ENCODE peak calls at places on chromosomes 6 and 20, in seven cellular contexts. P, K, N, G, W, Z and C are unnamed samples.

GRCh38 chr20:32585011-32585518 is at the start of gene NOL4L:
- DNase-seq in P (no peak), K (no peak), N (no peak), G (no peak), W (no peak), Z (peak), C (no peak)

GRCh38 chr6:137874204-137875001 is 7.3 kb downstream of the TNFAIP3 start:
- DNase-seq in P (no peak), K (no peak), N (no peak), G (no peak), W (peak), Z (no peak), C (no peak)

GRCh38 chr20:51586005-51586440 is 43.5 kb upstream of the NFATC2 start:
- DNase-seq in P (no peak), K (peak), N (no peak), G (no peak), W (peak), Z (no peak), C (peak)

GRCh38 chr6:92577077-92577719 is 842.2 kb downstream of the EPHA7 start:
- DNase-seq in P (no peak), K (no peak), N (no peak), G (peak), W (no peak), Z (no peak), C (no peak)

GRCh38 chr20:6783752-6784725 is 16.6 kb downstream of the BMP2 start:
- DNase-seq in P (no peak), K (no peak), N (no peak), G (no peak), W (peak), Z (no peak), C (no peak)

GRCh38 chr20:49676581-49677291 is 36.9 kb downstream of the B4GALT5 start:
- DNase-seq in P (no peak), K (no peak), N (no peak), G (peak), W (peak), Z (no peak), C (no peak)

GRCh38 chr20:22374678-22375590 is 209.4 kb downstream of the FOXA2 start:
- DNase-seq in P (no peak), K (no peak), N (no peak), G (no peak), W (peak), Z (no peak), C (no peak)

GRCh38 chr20:10728873-10729670 is 55.3 kb upstream of the JAG1 start:
- DNase-seq in P (no peak), K (peak), N (no peak), G (no peak), W (peak), Z (no peak), C (no peak)

GRCh38 chr6:28105286-28105685 is 19.1 kb upstream of the ZSCAN16 start:
- DNase-seq in P (no peak), K (no peak), N (no peak), G (no peak), W (peak), Z (no peak), C (no peak)

GRCh38 chr6:74939309-74939708 is 266.5 kb downstream of the COL12A1 start:
- DNase-seq in P (no peak), K (no peak), N (no peak), G (no peak), W (peak), Z (no peak), C (no peak)

GRCh38 chr6:113979930-113980329 is 9.0 kb upstream of the HDAC2 start:
- DNase-seq in P (no peak), K (no peak), N (no peak), G (no peak), W (no peak), Z (no peak), C (no peak)

GRCh38 chr6:142913511-142914047 is 31.4 kb downstream of the HIVEP2 start:
- DNase-seq in P (no peak), K (no peak), N (peak), G (no peak), W (no peak), Z (no peak), C (no peak)

GRCh38 chr6:10633216-10633615 is 61.2 kb downstream of the C6orf52 start:
- DNase-seq in P (no peak), K (peak), N (no peak), G (peak), W (peak), Z (no peak), C (peak)

GRCh38 chr6:56526860-56527544 is 115.7 kb downstream of the DST start:
- DNase-seq in P (no peak), K (no peak), N (no peak), G (no peak), W (no peak), Z (no peak), C (no peak)

GRCh38 chr6:45687570-45687969 is 309.8 kb upstream of the SUPT3H start:
- DNase-seq in P (no peak), K (no peak), N (no peak), G (no peak), W (no peak), Z (no peak), C (no peak)

GRCh38 chr6:22332726-22333125 is 35.9 kb upstream of the PRL start:
- DNase-seq in P (no peak), K (no peak), N (no peak), G (no peak), W (peak), Z (no peak), C (peak)

GRCh38 chr6:78993955-78994354 is 84.1 kb downstream of the PHIP start:
- DNase-seq in P (no peak), K (no peak), N (no peak), G (no peak), W (no peak), Z (no peak), C (no peak)

GRCh38 chr6:119237177-119237715 is 112.3 kb downstream of the MAN1A1 start:
- DNase-seq in P (no peak), K (no peak), N (no peak), G (no peak), W (no peak), Z (no peak), C (no peak)

GRCh38 chr20:24242763-24243162 is 226.7 kb upstream of the SYNDIG1 start:
- DNase-seq in P (no peak), K (no peak), N (no peak), G (no peak), W (no peak), Z (no peak), C (no peak)

GRCh38 chr6:52904562-52905279 is 4.8 kb downstream of the GSTA3 start:
- DNase-seq in P (no peak), K (no peak), N (no peak), G (peak), W (no peak), Z (peak), C (no peak)
- TF ChIP-seq CTCF in P (no peak), K (peak), N (no peak), G (peak), W (peak), Z (no peak), C (peak)

GRCh38 chr20:47213960-47214359 is 142.5 kb downstream of the ZMYND8 start:
- DNase-seq in P (no peak), K (no peak), N (no peak), G (no peak), W (no peak), Z (no peak), C (no peak)
- H3K4me3 ChIP-seq in P (no peak), K (no peak), N (no peak), G (no peak), W (no peak), Z (no peak), C (no peak)

DNA sequence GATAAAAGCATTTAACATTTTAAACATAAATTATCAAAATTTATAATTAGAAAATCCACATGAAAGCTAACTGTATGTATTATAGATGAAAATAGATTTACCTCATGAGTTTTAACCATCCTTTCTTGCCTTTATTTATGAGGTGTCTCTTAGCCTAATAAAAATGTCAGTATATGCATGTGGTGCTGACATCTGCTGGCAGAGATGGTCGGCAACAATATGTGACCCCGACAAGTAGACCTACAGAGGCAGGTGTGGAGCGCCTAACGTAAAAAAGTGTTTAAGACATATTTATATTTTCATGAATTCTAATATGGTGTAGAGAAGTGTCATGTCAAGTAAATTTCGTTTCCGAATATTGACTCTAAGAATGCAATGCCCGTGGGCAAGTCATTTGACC is 149.0 kb upstream of the FUT9 start:
- DNase-seq in P (no peak), K (no peak), N (no peak), G (peak), W (peak), Z (peak), C (no peak)
- TF ChIP-seq CTCF in P (no peak), K (no peak), N (no peak), G (peak), W (peak), Z (peak), C (no peak)

DNA sequence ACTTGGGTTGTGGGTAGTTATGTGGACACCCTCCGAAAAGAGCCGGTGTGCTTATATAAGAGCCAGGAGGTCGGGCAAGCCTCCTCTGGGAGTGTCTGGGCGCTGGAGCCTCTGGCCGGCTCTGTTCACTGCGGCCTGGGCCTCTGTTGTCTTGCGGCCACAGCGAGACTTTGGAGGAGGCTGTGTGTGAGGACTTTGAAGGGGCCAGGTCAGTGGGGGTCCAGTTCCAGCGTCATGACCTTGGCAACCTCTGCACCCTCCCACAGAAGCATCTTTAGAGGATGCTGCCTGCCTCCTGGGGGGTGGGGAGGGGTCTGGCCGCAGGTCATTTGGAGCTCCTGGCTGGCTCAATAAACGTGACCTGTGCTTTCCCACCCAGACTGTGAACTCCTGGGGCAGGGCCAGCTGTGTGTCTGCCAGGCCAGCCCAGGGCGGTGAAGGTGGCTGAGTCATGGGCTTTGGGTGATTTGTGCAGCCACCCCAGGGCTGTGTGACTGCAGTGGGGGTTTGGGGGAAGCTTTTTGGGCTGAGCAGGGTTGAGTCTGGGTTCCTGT is 1.2 kb downstream of the TCEA2 start:
- DNase-seq in P (no peak), K (peak), N (no peak), G (no peak), W (peak), Z (peak), C (no peak)
- H3K4me3 ChIP-seq in P (peak), K (peak), N (peak), G (peak), W (peak), Z (no peak), C (peak)

GRCh38 chr20:2754426-2754825 is 46.0 kb downstream of the CPXM1 start:
- DNase-seq in P (no peak), K (no peak), N (no peak), G (no peak), W (no peak), Z (no peak), C (no peak)

GRCh38 chr20:2755451-2756055 is 44.9 kb downstream of the CPXM1 start:
- DNase-seq in P (no peak), K (no peak), N (no peak), G (no peak), W (no peak), Z (no peak), C (no peak)

GRCh38 chr20:2757969-2758368 is 42.5 kb downstream of the CPXM1 start:
- DNase-seq in P (no peak), K (no peak), N (no peak), G (no peak), W (no peak), Z (no peak), C (no peak)

GRCh38 chr20:2757001-2757400 is 43.4 kb downstream of the CPXM1 start:
- DNase-seq in P (no peak), K (no peak), N (no peak), G (no peak), W (no peak), Z (no peak), C (no peak)

GRCh38 chr20:2756056-2756611 is 44.3 kb downstream of the CPXM1 start:
- DNase-seq in P (no peak), K (peak), N (no peak), G (peak), W (no peak), Z (peak), C (no peak)
- TF ChIP-seq CTCF in P (peak), K (peak), N (peak), G (peak), W (peak), Z (peak), C (peak)